ENCODE peak calls at places on chromosomes 2 and 18, in six cellular contexts. V is midbrain; D is stimulated activated CD4-positive, alpha-beta T cell treated with anti-CD3 and anti-CD28 coated beads, Interleukin-1b, Interleukin-23, amount 100 ng/mL, for 24 hours; Z is stomach; Q is EL; J is germinal center. Y is an unnamed sample.

GRCh38 chr2:192197387-192197786 is 2.7 kb upstream of the TMEFF2 start:
- DNase-seq in V (peak), D (no peak), Z (no peak), Q (no peak), J (no peak), Y (no peak)

GRCh38 chr18:55307505-55307904 is 280.5 kb downstream of the TCF4 start:
- DNase-seq in V (no peak), D (no peak), Z (no peak), Q (no peak), J (no peak), Y (no peak)

GRCh38 chr2:130864830-130865229 is 28.1 kb downstream of the ARHGEF4 start:
- DNase-seq in V (no peak), D (no peak), Z (peak), Q (peak), J (no peak), Y (no peak)

GRCh38 chr2:200585730-200586643 is at the start of gene AOX1:
- DNase-seq in V (peak), D (no peak), Z (peak), Q (peak), J (peak), Y (peak)

GRCh38 chr2:14866953-14867352 is 234.4 kb downstream of the LRATD1 start:
- DNase-seq in V (no peak), D (no peak), Z (no peak), Q (no peak), J (no peak), Y (no peak)

GRCh38 chr18:48326901-48327675 is 82.1 kb downstream of the ZBTB7C start:
- DNase-seq in V (no peak), D (no peak), Z (no peak), Q (peak), J (no peak), Y (no peak)

GRCh38 chr2:160055726-160056108 is 6.7 kb downstream of the PLA2R1 start:
- DNase-seq in V (no peak), D (no peak), Z (no peak), Q (no peak), J (no peak), Y (no peak)

GRCh38 chr2:231795525-231796327 is 9.5 kb downstream of the COPS7B start:
- DNase-seq in V (no peak), D (no peak), Z (peak), Q (peak), J (no peak), Y (no peak)

GRCh38 chr2:233051241-233052149 is 8.6 kb upstream of the INPP5D start:
- DNase-seq in V (no peak), D (no peak), Z (no peak), Q (peak), J (no peak), Y (peak)

GRCh38 chr2:225272173-225272572 is 127.3 kb upstream of the NYAP2 start:
- DNase-seq in V (no peak), D (no peak), Z (no peak), Q (no peak), J (no peak), Y (no peak)

GRCh38 chr2:11750422-11750821 is 4.0 kb downstream of the LPIN1 start:
- DNase-seq in V (no peak), D (no peak), Z (no peak), Q (peak), J (peak), Y (no peak)

GRCh38 chr18:26190506-26190905 is 35.7 kb upstream of the TAF4B start:
- DNase-seq in V (no peak), D (no peak), Z (no peak), Q (no peak), J (peak), Y (no peak)

GRCh38 chr2:207836526-207837133 is 66.9 kb upstream of the FZD5 start:
- DNase-seq in V (peak), D (no peak), Z (peak), Q (no peak), J (no peak), Y (no peak)

Y was measured in omental fat pad.